ENCODE peak calls at places on chromosomes 4 and X, in six cellular contexts. One of them, this sample, is unnamed. For H3K9me3, the result is how much of the 10 kb centered on the place peaks cover.

GRCh38 chr4:134668237-134668636 is 466.6 kb upstream of the PABPC4L start:
- DNase-seq in stomach: peak
- DNase-seq in osteoblast: no peak
- DNase-seq in ovary: no peak
- DNase-seq in adrenal gland: no peak
- DNase-seq in MG63: peak
- DNase-seq in this sample: no peak

GRCh38 chr4:168098257-168098717 is 6.0 kb downstream of the ANXA10 start:
- DNase-seq in stomach: no peak
- DNase-seq in osteoblast: peak
- DNase-seq in ovary: no peak
- DNase-seq in adrenal gland: no peak
- DNase-seq in MG63: peak
- DNase-seq in this sample: no peak

GRCh38 chr4:120921456-120922389 is 803 bp downstream of the PRDM5 start:
- DNase-seq in stomach: peak
- DNase-seq in osteoblast: peak
- DNase-seq in ovary: peak
- DNase-seq in adrenal gland: peak
- DNase-seq in MG63: peak
- DNase-seq in this sample: peak

GRCh38 chr4:105474110-105474518 is 252 bp upstream of the PPA2 start:
- DNase-seq in stomach: peak
- DNase-seq in osteoblast: peak
- DNase-seq in ovary: peak
- DNase-seq in adrenal gland: peak
- DNase-seq in MG63: peak
- DNase-seq in this sample: peak

GRCh38 chrX:29941292-29941691 is 274.1 kb upstream of the MAGEB2 start:
- DNase-seq in stomach: no peak
- DNase-seq in osteoblast: no peak
- DNase-seq in ovary: no peak
- DNase-seq in adrenal gland: no peak
- DNase-seq in MG63: no peak
- DNase-seq in this sample: no peak

GRCh38 chr4:140637836-140638235 is 69.1 kb upstream of the UCP1 start:
- DNase-seq in stomach: no peak
- DNase-seq in osteoblast: no peak
- DNase-seq in ovary: no peak
- DNase-seq in adrenal gland: no peak
- DNase-seq in MG63: no peak
- DNase-seq in this sample: no peak

GRCh38 chr4:18512718-18513117 is 491.2 kb upstream of the LCORL start:
- DNase-seq in stomach: no peak
- DNase-seq in osteoblast: no peak
- DNase-seq in ovary: no peak
- DNase-seq in adrenal gland: no peak
- DNase-seq in MG63: no peak
- DNase-seq in this sample: no peak

GRCh38 chrX:21479695-21480280 is 105.6 kb downstream of the CNKSR2 start:
- DNase-seq in stomach: no peak
- DNase-seq in osteoblast: no peak
- DNase-seq in ovary: no peak
- DNase-seq in adrenal gland: no peak
- DNase-seq in MG63: no peak
- DNase-seq in this sample: no peak

GRCh38 chr4:52172166-52172565 is 121.1 kb downstream of the SPATA18 start:
- DNase-seq in stomach: no peak
- DNase-seq in osteoblast: no peak
- DNase-seq in ovary: no peak
- DNase-seq in adrenal gland: no peak
- DNase-seq in MG63: no peak
- DNase-seq in this sample: no peak

GRCh38 chr4:184280591-184281071 is 63.0 kb upstream of the ENPP6 start:
- DNase-seq in stomach: no peak
- DNase-seq in osteoblast: no peak
- DNase-seq in ovary: no peak
- DNase-seq in adrenal gland: peak
- DNase-seq in MG63: no peak
- DNase-seq in this sample: no peak

GRCh38 chr4:24980064-24980690 is 50.6 kb downstream of the LGI2 start:
- DNase-seq in stomach: peak
- DNase-seq in osteoblast: peak
- DNase-seq in ovary: peak
- DNase-seq in adrenal gland: peak
- DNase-seq in MG63: peak
- DNase-seq in this sample: no peak

GRCh38 chrX:17656035-17656418 is 81.3 kb upstream of the SCML1 start:
- DNase-seq in stomach: no peak
- DNase-seq in osteoblast: peak
- DNase-seq in ovary: peak
- DNase-seq in adrenal gland: no peak
- DNase-seq in MG63: peak
- DNase-seq in this sample: no peak

GRCh38 chr4:128134925-128135324 is 73.8 kb downstream of the LARP1B start:
- DNase-seq in stomach: no peak
- DNase-seq in osteoblast: no peak
- DNase-seq in ovary: no peak
- DNase-seq in adrenal gland: no peak
- DNase-seq in MG63: no peak
- DNase-seq in this sample: no peak
- H3K9me3 ChIP-seq in stomach: under half
- H3K9me3 ChIP-seq in osteoblast: under half
- H3K9me3 ChIP-seq in ovary: under half
- H3K9me3 ChIP-seq in adrenal gland: under half
- H3K9me3 ChIP-seq in MG63: under half
- H3K9me3 ChIP-seq in this sample: under half

GRCh38 chrX:155966876-155967275 is 30.6 kb upstream of the IL9R start:
- DNase-seq in stomach: no peak
- DNase-seq in osteoblast: peak
- DNase-seq in ovary: no peak
- DNase-seq in adrenal gland: no peak
- DNase-seq in MG63: no peak
- DNase-seq in this sample: no peak
- H3K9me3 ChIP-seq in stomach: under half
- H3K9me3 ChIP-seq in osteoblast: under half
- H3K9me3 ChIP-seq in ovary: under half
- H3K9me3 ChIP-seq in adrenal gland: under half
- H3K9me3 ChIP-seq in MG63: under half
- H3K9me3 ChIP-seq in this sample: under half

DNA sequence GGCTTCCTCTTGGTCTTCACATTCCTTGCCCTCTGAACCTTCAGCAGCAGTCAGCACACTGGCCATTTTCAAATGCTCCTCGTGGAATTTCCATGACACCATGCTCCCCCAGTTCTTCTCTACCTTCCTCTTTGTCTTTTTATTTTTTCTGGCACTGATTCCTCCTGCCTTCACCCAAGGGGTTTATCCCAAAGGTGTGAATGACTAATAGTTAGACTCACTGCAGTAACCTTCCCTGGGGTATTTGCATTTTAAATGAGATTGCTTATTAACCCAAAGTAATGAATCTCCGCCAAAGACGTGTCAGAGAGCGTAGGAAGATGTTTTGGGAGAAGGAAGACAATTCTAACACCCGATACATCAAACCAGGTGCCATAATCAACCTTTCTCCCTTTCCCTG is 36.2 kb downstream of the CD40LG start:
- DNase-seq in stomach: no peak
- DNase-seq in osteoblast: no peak
- DNase-seq in ovary: no peak
- DNase-seq in adrenal gland: no peak
- DNase-seq in MG63: no peak
- DNase-seq in this sample: no peak
- H3K9me3 ChIP-seq in stomach: under half
- H3K9me3 ChIP-seq in osteoblast: under half
- H3K9me3 ChIP-seq in ovary: under half
- H3K9me3 ChIP-seq in adrenal gland: under half
- H3K9me3 ChIP-seq in MG63: under half
- H3K9me3 ChIP-seq in this sample: under half

DNA sequence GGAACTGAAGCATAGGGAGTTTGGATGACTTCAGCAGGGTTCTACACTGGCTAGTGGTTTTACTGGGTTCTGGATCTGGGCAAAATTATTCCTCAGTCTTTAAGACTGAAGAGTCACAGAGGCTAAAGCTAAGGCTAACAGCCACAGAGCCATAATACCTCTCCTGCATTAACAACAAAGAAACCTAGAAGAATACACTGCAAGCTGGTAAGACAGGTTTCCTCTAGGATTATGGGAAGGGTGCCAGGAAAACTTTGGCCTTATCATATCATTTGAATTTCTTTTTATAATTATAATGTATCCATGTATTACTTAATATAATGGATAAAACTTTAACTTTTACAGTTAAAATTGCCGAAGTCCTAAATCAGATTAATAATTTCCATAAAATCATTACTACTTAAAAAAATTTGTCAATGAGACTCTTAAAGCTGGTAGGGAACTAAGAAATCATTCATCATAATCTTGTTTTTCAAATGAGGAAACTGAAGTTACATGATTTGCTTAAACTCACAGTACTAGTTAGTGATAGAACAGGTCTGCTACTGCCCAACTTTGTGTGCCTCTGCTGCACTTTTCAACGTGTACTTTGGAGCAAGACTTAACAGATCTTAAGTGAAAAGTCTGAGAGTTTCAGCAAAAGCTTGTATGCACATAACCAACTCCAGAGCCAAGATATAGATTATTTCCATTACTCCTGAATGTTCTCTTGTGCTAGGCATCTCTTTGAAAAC is 24.2 kb upstream of the PGRMC2 start:
- DNase-seq in stomach: peak
- DNase-seq in osteoblast: no peak
- DNase-seq in ovary: no peak
- DNase-seq in adrenal gland: no peak
- DNase-seq in MG63: no peak
- DNase-seq in this sample: no peak
- H3K9me3 ChIP-seq in stomach: under half
- H3K9me3 ChIP-seq in osteoblast: under half
- H3K9me3 ChIP-seq in ovary: under half
- H3K9me3 ChIP-seq in adrenal gland: under half
- H3K9me3 ChIP-seq in MG63: under half
- H3K9me3 ChIP-seq in this sample: under half

GRCh38 chrX:143694881-143695280 is 25.7 kb downstream of the SPANXN2 start:
- DNase-seq in stomach: no peak
- DNase-seq in osteoblast: no peak
- DNase-seq in ovary: no peak
- DNase-seq in adrenal gland: no peak
- DNase-seq in MG63: no peak
- DNase-seq in this sample: no peak
- H3K9me3 ChIP-seq in stomach: under half
- H3K9me3 ChIP-seq in osteoblast: under half
- H3K9me3 ChIP-seq in ovary: under half
- H3K9me3 ChIP-seq in adrenal gland: under half
- H3K9me3 ChIP-seq in MG63: under half
- H3K9me3 ChIP-seq in this sample: under half

GRCh38 chr4:180789929-180790328 is 1453.3 kb upstream of the TENM3 start:
- DNase-seq in stomach: no peak
- DNase-seq in osteoblast: no peak
- DNase-seq in ovary: no peak
- DNase-seq in adrenal gland: no peak
- DNase-seq in MG63: no peak
- DNase-seq in this sample: no peak

GRCh38 chr4:180794352-180794751 is 1448.8 kb upstream of the TENM3 start:
- DNase-seq in stomach: no peak
- DNase-seq in osteoblast: peak
- DNase-seq in ovary: no peak
- DNase-seq in adrenal gland: no peak
- DNase-seq in MG63: no peak
- DNase-seq in this sample: no peak

GRCh38 chr4:180784940-180785339 is 1458.3 kb upstream of the TENM3 start:
- DNase-seq in stomach: no peak
- DNase-seq in osteoblast: peak
- DNase-seq in ovary: no peak
- DNase-seq in adrenal gland: no peak
- DNase-seq in MG63: no peak
- DNase-seq in this sample: no peak

DNA sequence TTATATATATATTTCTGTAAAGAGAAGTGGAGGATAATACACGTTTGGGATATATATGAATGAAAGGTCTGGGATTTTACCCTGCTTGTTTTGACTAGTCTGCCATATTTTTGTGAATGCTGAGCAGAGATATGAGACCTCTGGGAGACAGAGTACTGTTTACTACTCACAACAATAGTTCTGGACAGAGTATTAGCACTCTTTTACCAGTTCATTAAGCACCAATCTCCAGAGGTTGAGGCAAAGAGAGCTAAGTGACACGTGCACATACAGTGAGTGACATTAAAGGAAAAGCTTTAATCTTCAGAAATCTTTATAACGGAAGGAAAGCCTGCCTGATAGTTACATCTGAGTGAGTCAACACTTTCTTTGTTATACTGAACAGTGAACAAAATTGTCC is 1452.7 kb upstream of the TENM3 start:
- DNase-seq in stomach: no peak
- DNase-seq in osteoblast: no peak
- DNase-seq in ovary: no peak
- DNase-seq in adrenal gland: no peak
- DNase-seq in MG63: no peak
- DNase-seq in this sample: no peak
- H3K9me3 ChIP-seq in stomach: under half
- H3K9me3 ChIP-seq in osteoblast: under half
- H3K9me3 ChIP-seq in ovary: under half
- H3K9me3 ChIP-seq in adrenal gland: under half
- H3K9me3 ChIP-seq in MG63: under half
- H3K9me3 ChIP-seq in this sample: under half

This sample was measured in right cardiac atrium.